ENCODE peak calls at places on chromosomes 3 and 15, in nine cellular contexts. One of them, this sample, is unnamed.

GRCh38 chr15:52095597-52096262 is 16.8 kb downstream of the BCL2L10 start:
- DNase-seq in GM12891: no peak
- DNase-seq in CD8-positive, alpha-beta memory T cell: no peak
- DNase-seq in A673: no peak
- DNase-seq in AG08396: peak
- DNase-seq in Kasumi-1: no peak
- DNase-seq in fibroblast of lung: peak
- DNase-seq in H7: no peak
- DNase-seq in NCI-H187 treated with DMSO at 0.1 percent for 48 hours: no peak
- DNase-seq in this sample: no peak

GRCh38 chr15:38893920-38894259 is 329.3 kb upstream of the RASGRP1 start:
- DNase-seq in GM12891: no peak
- DNase-seq in CD8-positive, alpha-beta memory T cell: no peak
- DNase-seq in A673: no peak
- DNase-seq in AG08396: no peak
- DNase-seq in Kasumi-1: no peak
- DNase-seq in fibroblast of lung: no peak
- DNase-seq in H7: no peak
- DNase-seq in NCI-H187 treated with DMSO at 0.1 percent for 48 hours: no peak
- DNase-seq in this sample: no peak

GRCh38 chr3:127041933-127042332 is 59.0 kb downstream of the PLXNA1 start:
- DNase-seq in GM12891: no peak
- DNase-seq in CD8-positive, alpha-beta memory T cell: no peak
- DNase-seq in A673: no peak
- DNase-seq in AG08396: no peak
- DNase-seq in Kasumi-1: no peak
- DNase-seq in fibroblast of lung: no peak
- DNase-seq in H7: peak
- DNase-seq in NCI-H187 treated with DMSO at 0.1 percent for 48 hours: no peak
- DNase-seq in this sample: no peak

GRCh38 chr3:17014286-17014685 is 129.5 kb downstream of the PLCL2 start:
- DNase-seq in GM12891: no peak
- DNase-seq in CD8-positive, alpha-beta memory T cell: no peak
- DNase-seq in A673: no peak
- DNase-seq in AG08396: no peak
- DNase-seq in Kasumi-1: no peak
- DNase-seq in fibroblast of lung: no peak
- DNase-seq in H7: no peak
- DNase-seq in NCI-H187 treated with DMSO at 0.1 percent for 48 hours: no peak
- DNase-seq in this sample: no peak

GRCh38 chr15:88615303-88616107 is 5.6 kb upstream of the AEN start:
- DNase-seq in GM12891: no peak
- DNase-seq in CD8-positive, alpha-beta memory T cell: no peak
- DNase-seq in A673: no peak
- DNase-seq in AG08396: no peak
- DNase-seq in Kasumi-1: no peak
- DNase-seq in fibroblast of lung: no peak
- DNase-seq in H7: peak
- DNase-seq in NCI-H187 treated with DMSO at 0.1 percent for 48 hours: no peak
- DNase-seq in this sample: no peak

GRCh38 chr15:63497642-63498100 is 6.7 kb upstream of the USP3 start:
- DNase-seq in GM12891: no peak
- DNase-seq in CD8-positive, alpha-beta memory T cell: peak
- DNase-seq in A673: no peak
- DNase-seq in AG08396: no peak
- DNase-seq in Kasumi-1: peak
- DNase-seq in fibroblast of lung: no peak
- DNase-seq in H7: no peak
- DNase-seq in NCI-H187 treated with DMSO at 0.1 percent for 48 hours: no peak
- DNase-seq in this sample: peak

GRCh38 chr15:38768970-38769369 is 204.4 kb upstream of the RASGRP1 start:
- DNase-seq in GM12891: no peak
- DNase-seq in CD8-positive, alpha-beta memory T cell: no peak
- DNase-seq in A673: no peak
- DNase-seq in AG08396: peak
- DNase-seq in Kasumi-1: no peak
- DNase-seq in fibroblast of lung: peak
- DNase-seq in H7: peak
- DNase-seq in NCI-H187 treated with DMSO at 0.1 percent for 48 hours: no peak
- DNase-seq in this sample: no peak

GRCh38 chr3:187040637-187041361 is 98.5 kb downstream of the RPL39L start:
- DNase-seq in GM12891: no peak
- DNase-seq in CD8-positive, alpha-beta memory T cell: no peak
- DNase-seq in A673: no peak
- DNase-seq in AG08396: no peak
- DNase-seq in Kasumi-1: no peak
- DNase-seq in fibroblast of lung: peak
- DNase-seq in H7: no peak
- DNase-seq in NCI-H187 treated with DMSO at 0.1 percent for 48 hours: no peak
- DNase-seq in this sample: no peak

GRCh38 chr3:152430223-152431002 is 161.7 kb downstream of the MBNL1 start:
- DNase-seq in GM12891: no peak
- DNase-seq in CD8-positive, alpha-beta memory T cell: no peak
- DNase-seq in A673: no peak
- DNase-seq in AG08396: no peak
- DNase-seq in Kasumi-1: no peak
- DNase-seq in fibroblast of lung: no peak
- DNase-seq in H7: no peak
- DNase-seq in NCI-H187 treated with DMSO at 0.1 percent for 48 hours: no peak
- DNase-seq in this sample: no peak

GRCh38 chr3:30035935-30036567 is 570.4 kb upstream of the TGFBR2 start:
- DNase-seq in GM12891: no peak
- DNase-seq in CD8-positive, alpha-beta memory T cell: no peak
- DNase-seq in A673: peak
- DNase-seq in AG08396: no peak
- DNase-seq in Kasumi-1: no peak
- DNase-seq in fibroblast of lung: peak
- DNase-seq in H7: no peak
- DNase-seq in NCI-H187 treated with DMSO at 0.1 percent for 48 hours: no peak
- DNase-seq in this sample: no peak

GRCh38 chr15:40695469-40695910 is 516 bp downstream of the RAD51 start:
- DNase-seq in GM12891: no peak
- DNase-seq in CD8-positive, alpha-beta memory T cell: no peak
- DNase-seq in A673: peak
- DNase-seq in AG08396: peak
- DNase-seq in Kasumi-1: no peak
- DNase-seq in fibroblast of lung: peak
- DNase-seq in H7: no peak
- DNase-seq in NCI-H187 treated with DMSO at 0.1 percent for 48 hours: no peak
- DNase-seq in this sample: no peak

GRCh38 chr3:183775781-183776180 is 49.6 kb downstream of the MAP6D1 start:
- DNase-seq in GM12891: no peak
- DNase-seq in CD8-positive, alpha-beta memory T cell: no peak
- DNase-seq in A673: no peak
- DNase-seq in AG08396: no peak
- DNase-seq in Kasumi-1: peak
- DNase-seq in fibroblast of lung: no peak
- DNase-seq in H7: no peak
- DNase-seq in NCI-H187 treated with DMSO at 0.1 percent for 48 hours: no peak
- DNase-seq in this sample: no peak

GRCh38 chr3:104291878-104292277 is 1074.8 kb upstream of the ALCAM start:
- DNase-seq in GM12891: no peak
- DNase-seq in CD8-positive, alpha-beta memory T cell: no peak
- DNase-seq in A673: no peak
- DNase-seq in AG08396: no peak
- DNase-seq in Kasumi-1: no peak
- DNase-seq in fibroblast of lung: peak
- DNase-seq in H7: no peak
- DNase-seq in NCI-H187 treated with DMSO at 0.1 percent for 48 hours: no peak
- DNase-seq in this sample: no peak

GRCh38 chr3:87333393-87333892 is 57.1 kb upstream of the POU1F1 start:
- DNase-seq in GM12891: no peak
- DNase-seq in CD8-positive, alpha-beta memory T cell: no peak
- DNase-seq in A673: peak
- DNase-seq in AG08396: peak
- DNase-seq in Kasumi-1: no peak
- DNase-seq in fibroblast of lung: peak
- DNase-seq in H7: no peak
- DNase-seq in NCI-H187 treated with DMSO at 0.1 percent for 48 hours: no peak
- DNase-seq in this sample: no peak